ENCODE peak calls at places on chromosomes 7 and 10, in four cellular contexts. V, A, W and O are unnamed samples.

GRCh38 chr7:115707236-115707635 is 323.3 kb downstream of the TFEC start:
- DNase-seq in V (no peak), A (peak), W (no peak), O (no peak)

GRCh38 chr10:30639946-30640786 is 10.6 kb upstream of the LYZL2 start:
- DNase-seq in V (no peak), A (peak), W (no peak), O (peak)

GRCh38 chr7:101912711-101913110 is 95.3 kb downstream of the CUX1 start:
- DNase-seq in V (no peak), A (no peak), W (no peak), O (no peak)

GRCh38 chr10:13758302-13758701 is 171.5 kb downstream of the PRPF18 start:
- DNase-seq in V (no peak), A (no peak), W (no peak), O (no peak)

GRCh38 chr10:80468002-80468401 is 13.9 kb downstream of the TSPAN14 start:
- DNase-seq in V (peak), A (no peak), W (no peak), O (peak)

GRCh38 chr7:92641921-92642511 is 51.8 kb upstream of the FAM133B start:
- DNase-seq in V (no peak), A (no peak), W (peak), O (no peak)

GRCh38 chr10:69854685-69855345 is 53.1 kb downstream of the COL13A1 start:
- DNase-seq in V (no peak), A (no peak), W (no peak), O (no peak)

GRCh38 chr10:132454296-132455198 is 57.5 kb downstream of the PWWP2B start:
- DNase-seq in V (no peak), A (no peak), W (no peak), O (no peak)

GRCh38 chr7:12893292-12893691 is 205.9 kb downstream of the ARL4A start:
- DNase-seq in V (no peak), A (no peak), W (no peak), O (no peak)

GRCh38 chr10:8600192-8600591 is 545.7 kb downstream of the GATA3 start:
- DNase-seq in V (no peak), A (no peak), W (no peak), O (no peak)

GRCh38 chr7:91796122-91796521 is 84.4 kb downstream of the MTERF1 start:
- DNase-seq in V (no peak), A (no peak), W (no peak), O (no peak)

GRCh38 chr7:7438851-7439250 is 96.8 kb downstream of the COL28A1 start:
- DNase-seq in V (no peak), A (peak), W (no peak), O (no peak)

GRCh38 chr10:74675527-74675926 is 150.9 kb upstream of the KAT6B start:
- DNase-seq in V (no peak), A (no peak), W (no peak), O (no peak)

GRCh38 chr7:47669178-47669878 is 87.4 kb upstream of the TNS3 start:
- DNase-seq in V (peak), A (peak), W (no peak), O (peak)

GRCh38 chr7:111259991-111260390 is 169.1 kb downstream of the LRRN3 start:
- DNase-seq in V (no peak), A (no peak), W (no peak), O (no peak)

GRCh38 chr7:596071-596818 is 76.6 kb upstream of the PDGFA start:
- DNase-seq in V (no peak), A (no peak), W (no peak), O (no peak)

GRCh38 chr7:137882806-137883205 is 36.0 kb upstream of the DGKI start:
- DNase-seq in V (no peak), A (no peak), W (no peak), O (no peak)

GRCh38 chr7:139232377-139232717 is 1.3 kb downstream of the UBN2 start:
- DNase-seq in V (no peak), A (peak), W (no peak), O (no peak)

GRCh38 chr7:99927536-99927935 is 1.9 kb downstream of the GJC3 start:
- DNase-seq in V (no peak), A (no peak), W (no peak), O (no peak)

GRCh38 chr10:130545122-130545521 is 408.9 kb downstream of the GLRX3 start:
- DNase-seq in V (no peak), A (no peak), W (no peak), O (no peak)

GRCh38 chr7:84792232-84792882 is 394.5 kb downstream of the SEMA3D start:
- DNase-seq in V (no peak), A (no peak), W (no peak), O (no peak)

GRCh38 chr7:101401390-101402080 is 38.9 kb downstream of the COL26A1 start:
- DNase-seq in V (no peak), A (peak), W (no peak), O (no peak)